ENCODE peak calls at places on chromosomes 2 and 18, in five cellular contexts. One of them, this sample, is unnamed.

GRCh38 chr2:151391436-151391835 is 18.3 kb upstream of the RIF1 start:
- DNase-seq in heart left ventricle: no peak
- DNase-seq in A549: no peak
- DNase-seq in lower leg skin: no peak
- DNase-seq in body of pancreas: no peak
- DNase-seq in this sample: no peak

GRCh38 chr18:55097406-55098170 is 138.3 kb upstream of the CCDC68 start:
- DNase-seq in lower leg skin: peak
- DNase-seq in A549: no peak
- DNase-seq in body of pancreas: no peak
- DNase-seq in heart left ventricle: no peak
- DNase-seq in this sample: peak

GRCh38 chr2:237727363-237727762 is 71.2 kb upstream of the RBM44 start:
- DNase-seq in A549: no peak
- DNase-seq in body of pancreas: no peak
- DNase-seq in heart left ventricle: no peak
- DNase-seq in lower leg skin: no peak
- DNase-seq in this sample: peak

GRCh38 chr2:45169339-45170190 is 160.3 kb upstream of the SIX2 start:
- DNase-seq in lower leg skin: no peak
- DNase-seq in body of pancreas: peak
- DNase-seq in A549: peak
- DNase-seq in heart left ventricle: no peak
- DNase-seq in this sample: no peak

GRCh38 chr2:189412330-189412953 is 28.8 kb upstream of the WDR75 start:
- DNase-seq in lower leg skin: no peak
- DNase-seq in A549: peak
- DNase-seq in heart left ventricle: no peak
- DNase-seq in body of pancreas: peak
- DNase-seq in this sample: no peak

GRCh38 chr2:45707034-45707433 is 55.6 kb downstream of the PRKCE start:
- DNase-seq in heart left ventricle: no peak
- DNase-seq in lower leg skin: no peak
- DNase-seq in body of pancreas: no peak
- DNase-seq in A549: no peak
- DNase-seq in this sample: no peak

GRCh38 chr2:224612581-224612980 is 27.4 kb upstream of the CUL3 start:
- DNase-seq in A549: no peak
- DNase-seq in body of pancreas: no peak
- DNase-seq in heart left ventricle: no peak
- DNase-seq in lower leg skin: no peak
- DNase-seq in this sample: no peak

GRCh38 chr18:56933472-56933871 is 213.4 kb upstream of the BOD1L2 start:
- DNase-seq in lower leg skin: no peak
- DNase-seq in body of pancreas: no peak
- DNase-seq in heart left ventricle: no peak
- DNase-seq in A549: no peak
- DNase-seq in this sample: no peak

GRCh38 chr18:58541137-58541788 is 87.6 kb downstream of the ALPK2 start:
- DNase-seq in body of pancreas: no peak
- DNase-seq in lower leg skin: no peak
- DNase-seq in A549: no peak
- DNase-seq in heart left ventricle: no peak
- DNase-seq in this sample: no peak

GRCh38 chr2:222903234-222904220 is 42.7 kb downstream of the ACSL3 start:
- DNase-seq in lower leg skin: peak
- DNase-seq in A549: peak
- DNase-seq in body of pancreas: peak
- DNase-seq in heart left ventricle: no peak
- DNase-seq in this sample: no peak

GRCh38 chr2:105802587-105802986 is 57.9 kb downstream of the NCK2 start:
- DNase-seq in body of pancreas: no peak
- DNase-seq in A549: no peak
- DNase-seq in heart left ventricle: no peak
- DNase-seq in lower leg skin: no peak
- DNase-seq in this sample: no peak

GRCh38 chr2:108263425-108263824 is 23.7 kb downstream of the SULT1C3 start:
- DNase-seq in A549: no peak
- DNase-seq in heart left ventricle: no peak
- DNase-seq in body of pancreas: no peak
- DNase-seq in lower leg skin: no peak
- DNase-seq in this sample: no peak

GRCh38 chr2:112542123-112542973 is at the start of gene POLR1B:
- DNase-seq in A549: peak
- DNase-seq in body of pancreas: peak
- DNase-seq in lower leg skin: peak
- DNase-seq in heart left ventricle: peak
- DNase-seq in this sample: peak

GRCh38 chr2:112542974-112543760 is 902 bp downstream of the POLR1B start:
- DNase-seq in body of pancreas: no peak
- DNase-seq in heart left ventricle: no peak
- DNase-seq in lower leg skin: no peak
- DNase-seq in A549: peak
- DNase-seq in this sample: peak

GRCh38 chr2:112547333-112547732 is 5.1 kb downstream of the POLR1B start:
- DNase-seq in heart left ventricle: no peak
- DNase-seq in A549: no peak
- DNase-seq in body of pancreas: no peak
- DNase-seq in lower leg skin: no peak
- DNase-seq in this sample: no peak

GRCh38 chr2:112540906-112541305 is 1.4 kb upstream of the POLR1B start:
- DNase-seq in heart left ventricle: no peak
- DNase-seq in body of pancreas: no peak
- DNase-seq in A549: no peak
- DNase-seq in lower leg skin: no peak
- DNase-seq in this sample: no peak

DNA sequence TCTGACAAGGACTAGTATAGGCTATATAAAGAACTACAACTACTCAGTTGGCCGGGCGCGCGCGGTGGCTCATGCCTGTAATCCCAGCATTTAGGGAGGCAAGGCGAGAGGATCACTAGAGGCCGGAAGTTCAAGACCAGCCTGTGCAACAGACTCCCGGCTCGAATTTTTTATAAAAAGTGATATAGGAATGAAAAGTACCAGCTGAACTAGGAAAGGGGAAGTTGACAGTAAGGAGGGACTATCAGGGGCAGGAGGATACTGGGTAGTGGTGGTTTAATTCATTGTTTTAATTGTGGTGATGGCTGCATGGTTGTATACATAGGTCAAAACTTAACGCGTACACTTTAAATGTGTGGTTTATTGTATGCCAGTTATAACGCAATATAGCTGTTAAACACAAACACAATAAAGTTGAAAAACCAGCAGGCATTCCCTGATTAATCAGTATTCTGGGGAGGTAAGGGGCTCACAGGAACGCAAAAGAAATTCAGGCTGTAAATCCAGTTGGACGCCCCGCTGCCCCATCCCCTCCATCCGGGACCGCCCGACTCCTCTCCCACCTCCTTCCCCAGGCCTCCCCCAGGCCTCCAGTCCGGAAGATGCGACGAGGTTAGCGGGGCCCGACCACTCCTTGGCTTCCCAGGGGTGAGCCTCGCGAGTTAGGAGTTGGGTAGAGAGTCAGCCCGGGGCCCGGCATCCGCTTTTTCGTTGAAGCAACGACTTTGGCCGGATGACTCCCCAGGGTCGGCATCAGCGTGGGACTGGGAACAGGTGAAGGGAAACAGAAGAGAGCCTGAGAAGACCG is 746 bp upstream of the POLR1B start:
- DNase-seq in heart left ventricle: peak
- DNase-seq in A549: peak
- DNase-seq in body of pancreas: peak
- DNase-seq in lower leg skin: no peak
- DNase-seq in this sample: peak
- TF ChIP-seq POLR2A in heart left ventricle: no peak
- TF ChIP-seq POLR2A in A549: peak
- TF ChIP-seq POLR2A in body of pancreas: peak
- TF ChIP-seq POLR2A in lower leg skin: no peak
- TF ChIP-seq POLR2A in this sample: peak

GRCh38 chr2:219542931-219543595 is 546 bp downstream of the CHPF start:
- DNase-seq in body of pancreas: peak
- DNase-seq in heart left ventricle: no peak
- DNase-seq in lower leg skin: no peak
- DNase-seq in A549: peak
- DNase-seq in this sample: peak

GRCh38 chr2:219545610-219546352 is 2.0 kb downstream of the TMEM198 start:
- DNase-seq in body of pancreas: no peak
- DNase-seq in heart left ventricle: no peak
- DNase-seq in lower leg skin: no peak
- DNase-seq in A549: no peak
- DNase-seq in this sample: no peak

GRCh38 chr2:219544567-219544966 is 739 bp downstream of the TMEM198 start:
- DNase-seq in A549: no peak
- DNase-seq in body of pancreas: no peak
- DNase-seq in heart left ventricle: no peak
- DNase-seq in lower leg skin: no peak
- DNase-seq in this sample: no peak

GRCh38 chr2:219541611-219542180 is 1.9 kb downstream of the CHPF start:
- DNase-seq in body of pancreas: peak
- DNase-seq in lower leg skin: peak
- DNase-seq in A549: peak
- DNase-seq in heart left ventricle: peak
- DNase-seq in this sample: no peak

DNA sequence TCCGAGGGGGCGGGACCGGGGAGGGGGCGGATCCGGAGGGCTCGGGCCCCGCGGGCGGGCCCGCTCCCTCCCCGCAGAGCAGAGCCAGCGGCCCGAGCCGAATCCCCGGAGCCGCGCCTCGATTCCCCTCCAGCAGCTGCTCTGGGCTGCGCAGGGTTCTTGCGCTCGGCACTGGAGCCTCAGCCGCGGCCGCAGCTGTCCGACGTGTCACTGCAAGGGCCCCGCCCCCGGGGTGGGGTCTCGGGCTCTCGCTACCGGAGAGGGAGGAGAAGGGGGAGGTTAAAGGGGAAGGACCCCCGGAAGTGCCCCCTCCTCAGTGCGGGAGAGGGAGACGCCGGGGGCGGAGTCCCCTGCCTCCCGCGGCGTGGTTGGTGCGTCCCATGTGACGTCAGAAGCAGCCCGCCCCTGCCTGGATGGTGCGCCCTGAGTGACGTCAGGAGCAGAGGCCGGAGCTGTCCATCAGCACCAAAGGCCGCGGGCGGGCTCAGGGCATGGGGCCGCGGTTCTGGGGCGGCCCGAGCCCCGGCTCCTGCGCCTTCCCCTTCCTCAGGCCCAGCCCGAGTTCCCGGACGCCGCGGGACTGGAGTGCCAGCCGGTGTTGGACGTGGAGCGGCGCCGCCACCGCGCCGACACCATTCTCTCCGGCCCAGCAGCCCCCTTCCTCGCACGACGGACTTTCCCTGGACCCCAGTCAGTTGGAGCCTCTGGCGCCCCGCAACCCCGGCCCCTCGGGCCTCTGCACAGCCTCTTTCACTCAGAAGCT is at the start of the genes CHPF and TMEM198:
- DNase-seq in heart left ventricle: peak
- DNase-seq in body of pancreas: peak
- DNase-seq in A549: peak
- DNase-seq in lower leg skin: peak
- DNase-seq in this sample: peak
- TF ChIP-seq POLR2A in heart left ventricle: no peak
- TF ChIP-seq POLR2A in body of pancreas: peak
- TF ChIP-seq POLR2A in A549: no peak
- TF ChIP-seq POLR2A in lower leg skin: no peak
- TF ChIP-seq POLR2A in this sample: peak

GRCh38 chr2:128310094-128310716 is 8.5 kb downstream of the HS6ST1 start:
- DNase-seq in body of pancreas: no peak
- DNase-seq in heart left ventricle: no peak
- DNase-seq in lower leg skin: no peak
- DNase-seq in A549: no peak
- DNase-seq in this sample: no peak
- TF ChIP-seq POLR2A in body of pancreas: no peak
- TF ChIP-seq POLR2A in heart left ventricle: no peak
- TF ChIP-seq POLR2A in lower leg skin: no peak
- TF ChIP-seq POLR2A in A549: no peak
- TF ChIP-seq POLR2A in this sample: no peak

GRCh38 chr18:26376106-26376505 is 149.9 kb downstream of the TAF4B start:
- DNase-seq in lower leg skin: no peak
- DNase-seq in heart left ventricle: no peak
- DNase-seq in body of pancreas: no peak
- DNase-seq in A549: no peak
- DNase-seq in this sample: no peak
- TF ChIP-seq POLR2A in lower leg skin: no peak
- TF ChIP-seq POLR2A in heart left ventricle: no peak
- TF ChIP-seq POLR2A in body of pancreas: no peak
- TF ChIP-seq POLR2A in A549: no peak
- TF ChIP-seq POLR2A in this sample: no peak

DNA sequence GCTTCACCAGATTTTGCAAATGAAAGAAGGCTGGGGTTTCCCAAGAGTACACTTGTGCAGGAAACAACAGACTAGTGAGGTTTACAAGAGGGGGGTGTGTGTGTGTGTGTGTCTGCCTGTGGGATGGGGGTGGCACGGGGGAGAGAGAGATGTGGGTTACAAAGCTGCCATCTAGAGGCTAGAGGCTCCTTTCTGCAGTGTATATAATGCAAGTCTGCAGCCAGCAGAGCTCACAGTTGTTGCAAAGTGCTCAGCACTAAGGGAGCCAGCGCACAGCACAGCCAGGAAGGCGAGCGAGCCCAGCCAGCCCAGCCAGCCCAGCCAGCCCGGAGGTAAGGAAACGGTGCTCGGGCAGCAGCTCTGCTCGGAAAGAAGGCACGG is at the start of gene ACKR3:
- DNase-seq in A549: peak
- DNase-seq in lower leg skin: peak
- DNase-seq in body of pancreas: peak
- DNase-seq in heart left ventricle: peak
- DNase-seq in this sample: peak
- TF ChIP-seq POLR2A in A549: peak
- TF ChIP-seq POLR2A in lower leg skin: no peak
- TF ChIP-seq POLR2A in body of pancreas: peak
- TF ChIP-seq POLR2A in heart left ventricle: peak
- TF ChIP-seq POLR2A in this sample: no peak

GRCh38 chr2:111883661-111884591 is at the start of gene ANAPC1:
- DNase-seq in A549: peak
- DNase-seq in body of pancreas: peak
- DNase-seq in lower leg skin: peak
- DNase-seq in heart left ventricle: peak
- DNase-seq in this sample: peak
- TF ChIP-seq POLR2A in A549: peak
- TF ChIP-seq POLR2A in body of pancreas: peak
- TF ChIP-seq POLR2A in lower leg skin: no peak
- TF ChIP-seq POLR2A in heart left ventricle: no peak
- TF ChIP-seq POLR2A in this sample: peak

GRCh38 chr2:64144057-64145013 is at the start of gene PELI1:
- DNase-seq in lower leg skin: peak
- DNase-seq in heart left ventricle: peak
- DNase-seq in body of pancreas: peak
- DNase-seq in A549: peak
- DNase-seq in this sample: peak
- TF ChIP-seq POLR2A in lower leg skin: peak
- TF ChIP-seq POLR2A in heart left ventricle: peak
- TF ChIP-seq POLR2A in body of pancreas: peak
- TF ChIP-seq POLR2A in A549: peak
- TF ChIP-seq POLR2A in this sample: peak

GRCh38 chr2:99404800-99405669 is 67.8 kb downstream of the EIF5B start:
- DNase-seq in heart left ventricle: no peak
- DNase-seq in lower leg skin: no peak
- DNase-seq in A549: no peak
- DNase-seq in body of pancreas: no peak
- DNase-seq in this sample: no peak
- TF ChIP-seq POLR2A in heart left ventricle: no peak
- TF ChIP-seq POLR2A in lower leg skin: no peak
- TF ChIP-seq POLR2A in A549: no peak
- TF ChIP-seq POLR2A in body of pancreas: no peak
- TF ChIP-seq POLR2A in this sample: no peak